ENCODE peak calls at places on chromosomes 12 and 14, in ten cellular contexts. One of them, this sample, is unnamed. For H3K4me1, the result is how much of the 10 kb centered on the place peaks cover.

GRCh38 chr12:66403746-66404145 is 101.5 kb downstream of the HELB start:
- DNase-seq in prostate gland: peak
- DNase-seq in mesendoderm: no peak
- DNase-seq in thyroid gland: no peak
- DNase-seq in psoas muscle: no peak
- DNase-seq in esophagus muscularis mucosa: no peak
- DNase-seq in lower lobe of right lung: no peak
- DNase-seq in right atrium auricular region: no peak
- DNase-seq in IMR-90: no peak
- DNase-seq in heart left ventricle: no peak
- DNase-seq in this sample: no peak

GRCh38 chr12:7019043-7019569 is 830 bp upstream of the LPCAT3 start:
- DNase-seq in prostate gland: no peak
- DNase-seq in esophagus muscularis mucosa: no peak
- DNase-seq in IMR-90: no peak
- DNase-seq in thyroid gland: no peak
- DNase-seq in right atrium auricular region: no peak
- DNase-seq in heart left ventricle: no peak
- DNase-seq in psoas muscle: no peak
- DNase-seq in lower lobe of right lung: no peak
- DNase-seq in mesendoderm: peak
- DNase-seq in this sample: peak

GRCh38 chr12:3281588-3282150 is 204.5 kb downstream of the TSPAN9 start:
- DNase-seq in esophagus muscularis mucosa: no peak
- DNase-seq in IMR-90: no peak
- DNase-seq in heart left ventricle: no peak
- DNase-seq in right atrium auricular region: no peak
- DNase-seq in thyroid gland: peak
- DNase-seq in mesendoderm: no peak
- DNase-seq in lower lobe of right lung: no peak
- DNase-seq in psoas muscle: no peak
- DNase-seq in prostate gland: no peak
- DNase-seq in this sample: no peak

GRCh38 chr12:125346361-125346760 is 281.1 kb downstream of the AACS start:
- DNase-seq in mesendoderm: peak
- DNase-seq in right atrium auricular region: no peak
- DNase-seq in lower lobe of right lung: no peak
- DNase-seq in heart left ventricle: no peak
- DNase-seq in esophagus muscularis mucosa: no peak
- DNase-seq in psoas muscle: no peak
- DNase-seq in thyroid gland: no peak
- DNase-seq in prostate gland: no peak
- DNase-seq in IMR-90: no peak
- DNase-seq in this sample: no peak

GRCh38 chr14:105149146-105149781 is 19.3 kb downstream of the JAG2 start:
- DNase-seq in thyroid gland: no peak
- DNase-seq in heart left ventricle: peak
- DNase-seq in esophagus muscularis mucosa: no peak
- DNase-seq in IMR-90: no peak
- DNase-seq in right atrium auricular region: no peak
- DNase-seq in prostate gland: no peak
- DNase-seq in mesendoderm: no peak
- DNase-seq in psoas muscle: peak
- DNase-seq in lower lobe of right lung: peak
- DNase-seq in this sample: no peak

GRCh38 chr14:69101331-69101826 is 51.5 kb downstream of the DCAF5 start:
- DNase-seq in thyroid gland: no peak
- DNase-seq in IMR-90: peak
- DNase-seq in right atrium auricular region: no peak
- DNase-seq in lower lobe of right lung: no peak
- DNase-seq in psoas muscle: no peak
- DNase-seq in prostate gland: peak
- DNase-seq in esophagus muscularis mucosa: no peak
- DNase-seq in mesendoderm: peak
- DNase-seq in heart left ventricle: no peak
- DNase-seq in this sample: peak

GRCh38 chr12:47808049-47808448 is 11.7 kb downstream of the HDAC7 start:
- DNase-seq in esophagus muscularis mucosa: no peak
- DNase-seq in mesendoderm: peak
- DNase-seq in thyroid gland: no peak
- DNase-seq in prostate gland: no peak
- DNase-seq in IMR-90: peak
- DNase-seq in lower lobe of right lung: peak
- DNase-seq in psoas muscle: peak
- DNase-seq in right atrium auricular region: no peak
- DNase-seq in heart left ventricle: peak
- DNase-seq in this sample: peak

GRCh38 chr12:131415781-131416180 is 295.1 kb upstream of the SFSWAP start:
- DNase-seq in thyroid gland: no peak
- DNase-seq in IMR-90: no peak
- DNase-seq in psoas muscle: no peak
- DNase-seq in mesendoderm: peak
- DNase-seq in heart left ventricle: no peak
- DNase-seq in lower lobe of right lung: no peak
- DNase-seq in right atrium auricular region: no peak
- DNase-seq in esophagus muscularis mucosa: no peak
- DNase-seq in prostate gland: no peak
- DNase-seq in this sample: no peak

GRCh38 chr14:76974365-76974764 is 54.1 kb downstream of the IRF2BPL start:
- DNase-seq in right atrium auricular region: no peak
- DNase-seq in esophagus muscularis mucosa: no peak
- DNase-seq in lower lobe of right lung: no peak
- DNase-seq in heart left ventricle: no peak
- DNase-seq in psoas muscle: no peak
- DNase-seq in mesendoderm: no peak
- DNase-seq in prostate gland: no peak
- DNase-seq in thyroid gland: no peak
- DNase-seq in IMR-90: no peak
- DNase-seq in this sample: no peak

GRCh38 chr14:55599250-55599879 is 19.4 kb downstream of the KTN1 start:
- DNase-seq in IMR-90: no peak
- DNase-seq in lower lobe of right lung: peak
- DNase-seq in prostate gland: no peak
- DNase-seq in right atrium auricular region: no peak
- DNase-seq in esophagus muscularis mucosa: no peak
- DNase-seq in thyroid gland: no peak
- DNase-seq in psoas muscle: peak
- DNase-seq in heart left ventricle: no peak
- DNase-seq in mesendoderm: no peak
- DNase-seq in this sample: peak

GRCh38 chr14:55603401-55603953 is 23.5 kb downstream of the KTN1 start:
- DNase-seq in right atrium auricular region: no peak
- DNase-seq in psoas muscle: no peak
- DNase-seq in mesendoderm: no peak
- DNase-seq in esophagus muscularis mucosa: no peak
- DNase-seq in heart left ventricle: no peak
- DNase-seq in prostate gland: no peak
- DNase-seq in thyroid gland: no peak
- DNase-seq in lower lobe of right lung: no peak
- DNase-seq in IMR-90: no peak
- DNase-seq in this sample: no peak

GRCh38 chr14:55604900-55605418 is 25.0 kb downstream of the KTN1 start:
- DNase-seq in psoas muscle: no peak
- DNase-seq in right atrium auricular region: no peak
- DNase-seq in mesendoderm: no peak
- DNase-seq in IMR-90: no peak
- DNase-seq in heart left ventricle: no peak
- DNase-seq in thyroid gland: no peak
- DNase-seq in prostate gland: no peak
- DNase-seq in esophagus muscularis mucosa: no peak
- DNase-seq in lower lobe of right lung: no peak
- DNase-seq in this sample: no peak

GRCh38 chr14:55604467-55604866 is 24.5 kb downstream of the KTN1 start:
- DNase-seq in lower lobe of right lung: no peak
- DNase-seq in heart left ventricle: no peak
- DNase-seq in IMR-90: no peak
- DNase-seq in mesendoderm: no peak
- DNase-seq in thyroid gland: no peak
- DNase-seq in psoas muscle: no peak
- DNase-seq in right atrium auricular region: no peak
- DNase-seq in prostate gland: no peak
- DNase-seq in esophagus muscularis mucosa: no peak
- DNase-seq in this sample: no peak

DNA sequence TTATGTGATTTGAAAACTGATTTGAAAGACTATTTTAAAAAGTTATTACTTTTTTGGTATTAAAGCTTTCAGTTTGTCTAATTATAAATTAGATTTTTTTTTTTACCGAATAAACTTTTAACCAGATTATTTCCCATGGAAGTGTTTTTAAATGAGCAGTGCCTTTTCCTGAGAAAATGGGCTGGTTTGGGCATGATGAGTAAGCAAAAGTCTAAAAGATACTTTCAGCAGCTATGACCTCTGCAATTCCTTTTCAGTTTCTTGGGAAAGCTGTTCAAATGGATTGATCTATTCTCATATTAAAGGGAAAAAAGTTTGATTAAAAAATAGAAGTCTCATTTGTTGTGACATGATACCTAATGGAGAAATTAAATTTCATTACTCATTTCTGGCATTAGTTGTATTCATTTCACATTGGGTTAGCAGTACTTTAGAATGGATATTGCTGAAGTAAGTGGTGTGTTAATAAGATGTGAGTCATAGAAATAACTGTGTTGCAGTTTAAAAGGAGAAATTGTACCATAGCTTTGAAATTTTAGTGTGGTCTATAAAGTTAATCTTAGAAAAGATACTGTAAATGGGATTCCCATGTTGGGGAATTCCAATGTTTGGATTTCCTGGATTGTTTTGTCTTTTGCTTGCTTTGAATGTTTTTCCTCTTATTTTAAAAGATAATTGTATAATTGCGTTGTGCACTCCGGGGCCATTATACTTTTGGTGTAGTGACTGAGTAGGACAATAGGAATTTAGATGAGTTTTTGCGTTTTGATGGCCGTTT is 21.0 kb downstream of the KTN1 start:
- DNase-seq in prostate gland: no peak
- DNase-seq in thyroid gland: no peak
- DNase-seq in lower lobe of right lung: no peak
- DNase-seq in psoas muscle: no peak
- DNase-seq in IMR-90: peak
- DNase-seq in right atrium auricular region: no peak
- DNase-seq in esophagus muscularis mucosa: no peak
- DNase-seq in heart left ventricle: no peak
- DNase-seq in mesendoderm: no peak
- DNase-seq in this sample: no peak
- H3K27ac ChIP-seq in prostate gland: no peak
- H3K27ac ChIP-seq in thyroid gland: no peak
- H3K27ac ChIP-seq in lower lobe of right lung: no peak
- H3K27ac ChIP-seq in psoas muscle: peak
- H3K27ac ChIP-seq in IMR-90: no peak
- H3K27ac ChIP-seq in right atrium auricular region: no peak
- H3K27ac ChIP-seq in esophagus muscularis mucosa: no peak
- H3K27ac ChIP-seq in heart left ventricle: no peak
- H3K27ac ChIP-seq in mesendoderm: no peak
- H3K27ac ChIP-seq in this sample: no peak

GRCh38 chr12:27555316-27555715 is 31.3 kb downstream of the PPFIBP1 start:
- DNase-seq in IMR-90: no peak
- DNase-seq in thyroid gland: no peak
- DNase-seq in heart left ventricle: no peak
- DNase-seq in psoas muscle: no peak
- DNase-seq in prostate gland: no peak
- DNase-seq in esophagus muscularis mucosa: no peak
- DNase-seq in lower lobe of right lung: no peak
- DNase-seq in right atrium auricular region: no peak
- DNase-seq in mesendoderm: no peak
- DNase-seq in this sample: no peak
- H3K4me3 ChIP-seq in IMR-90: no peak
- H3K4me3 ChIP-seq in thyroid gland: no peak
- H3K4me3 ChIP-seq in heart left ventricle: peak
- H3K4me3 ChIP-seq in psoas muscle: peak
- H3K4me3 ChIP-seq in prostate gland: no peak
- H3K4me3 ChIP-seq in esophagus muscularis mucosa: peak
- H3K4me3 ChIP-seq in lower lobe of right lung: peak
- H3K4me3 ChIP-seq in right atrium auricular region: peak
- H3K4me3 ChIP-seq in mesendoderm: no peak
- H3K4me3 ChIP-seq in this sample: no peak

GRCh38 chr14:64731141-64731581 is 26.9 kb downstream of the PLEKHG3 start:
- DNase-seq in thyroid gland: no peak
- DNase-seq in esophagus muscularis mucosa: no peak
- DNase-seq in prostate gland: no peak
- DNase-seq in lower lobe of right lung: no peak
- DNase-seq in IMR-90: no peak
- DNase-seq in psoas muscle: peak
- DNase-seq in right atrium auricular region: no peak
- DNase-seq in mesendoderm: no peak
- DNase-seq in heart left ventricle: no peak
- DNase-seq in this sample: no peak

GRCh38 chr14:64728856-64729255 is 24.6 kb downstream of the PLEKHG3 start:
- DNase-seq in lower lobe of right lung: no peak
- DNase-seq in prostate gland: no peak
- DNase-seq in mesendoderm: no peak
- DNase-seq in psoas muscle: no peak
- DNase-seq in esophagus muscularis mucosa: no peak
- DNase-seq in heart left ventricle: no peak
- DNase-seq in thyroid gland: no peak
- DNase-seq in IMR-90: no peak
- DNase-seq in right atrium auricular region: no peak
- DNase-seq in this sample: no peak

GRCh38 chr14:64729386-64730060 is 25.3 kb downstream of the PLEKHG3 start:
- DNase-seq in psoas muscle: peak
- DNase-seq in prostate gland: no peak
- DNase-seq in lower lobe of right lung: no peak
- DNase-seq in mesendoderm: no peak
- DNase-seq in heart left ventricle: no peak
- DNase-seq in thyroid gland: no peak
- DNase-seq in IMR-90: no peak
- DNase-seq in esophagus muscularis mucosa: no peak
- DNase-seq in right atrium auricular region: no peak
- DNase-seq in this sample: no peak

GRCh38 chr14:64730681-64731080 is 26.5 kb downstream of the PLEKHG3 start:
- DNase-seq in lower lobe of right lung: no peak
- DNase-seq in esophagus muscularis mucosa: no peak
- DNase-seq in right atrium auricular region: no peak
- DNase-seq in heart left ventricle: no peak
- DNase-seq in psoas muscle: peak
- DNase-seq in mesendoderm: no peak
- DNase-seq in prostate gland: no peak
- DNase-seq in IMR-90: no peak
- DNase-seq in thyroid gland: no peak
- DNase-seq in this sample: no peak

GRCh38 chr14:64730061-64730440 is 25.8 kb downstream of the PLEKHG3 start:
- DNase-seq in mesendoderm: no peak
- DNase-seq in lower lobe of right lung: no peak
- DNase-seq in prostate gland: no peak
- DNase-seq in heart left ventricle: no peak
- DNase-seq in IMR-90: no peak
- DNase-seq in psoas muscle: peak
- DNase-seq in esophagus muscularis mucosa: no peak
- DNase-seq in thyroid gland: no peak
- DNase-seq in right atrium auricular region: no peak
- DNase-seq in this sample: no peak
- H3K4me1 ChIP-seq in mesendoderm: under half
- H3K4me1 ChIP-seq in lower lobe of right lung: under half
- H3K4me1 ChIP-seq in prostate gland: under half
- H3K4me1 ChIP-seq in heart left ventricle: under half
- H3K4me1 ChIP-seq in IMR-90: under half
- H3K4me1 ChIP-seq in psoas muscle: under half
- H3K4me1 ChIP-seq in esophagus muscularis mucosa: under half
- H3K4me1 ChIP-seq in thyroid gland: under half
- H3K4me1 ChIP-seq in right atrium auricular region: under half
- H3K4me1 ChIP-seq in this sample: under half

GRCh38 chr14:93957333-93957710 is 19.0 kb downstream of the ASB2 start:
- DNase-seq in right atrium auricular region: no peak
- DNase-seq in psoas muscle: peak
- DNase-seq in prostate gland: no peak
- DNase-seq in heart left ventricle: peak
- DNase-seq in thyroid gland: no peak
- DNase-seq in lower lobe of right lung: no peak
- DNase-seq in IMR-90: no peak
- DNase-seq in esophagus muscularis mucosa: no peak
- DNase-seq in mesendoderm: no peak
- DNase-seq in this sample: no peak
- H3K27ac ChIP-seq in right atrium auricular region: peak
- H3K27ac ChIP-seq in psoas muscle: peak
- H3K27ac ChIP-seq in prostate gland: no peak
- H3K27ac ChIP-seq in heart left ventricle: peak
- H3K27ac ChIP-seq in thyroid gland: no peak
- H3K27ac ChIP-seq in lower lobe of right lung: no peak
- H3K27ac ChIP-seq in IMR-90: no peak
- H3K27ac ChIP-seq in esophagus muscularis mucosa: peak
- H3K27ac ChIP-seq in mesendoderm: no peak
- H3K27ac ChIP-seq in this sample: peak